ENCODE peak calls at places on chromosomes 3 and 15, in five cellular contexts. M is stimulated activated CD4-positive, alpha-beta T cell treated with anti-CD3 and anti-CD28 coated beads, Interleukin-12 subunit alpha, Interleukin-12 subunit beta, amount 100 ng/mL, for 4 hours; C is AML-193; X is HCT116; J is activated CD4-positive, alpha-beta T cell treated with anti-CD3 and anti-CD28 coated beads for 36 hours. I is an unnamed sample.

GRCh38 chr15:27271258-27271657 is 300.3 kb downstream of the GABRG3 start:
- DNase-seq in M (no peak), C (no peak), X (no peak), J (no peak), I (no peak)

GRCh38 chr3:132222868-132223538 is 94.2 kb upstream of the ACP3 start:
- DNase-seq in M (no peak), C (no peak), X (no peak), J (no peak), I (no peak)

GRCh38 chr3:183967693-183968092 is 50.0 kb downstream of the ABCC5 start:
- DNase-seq in M (no peak), C (no peak), X (no peak), J (no peak), I (no peak)

GRCh38 chr3:36514171-36514570 is 133.9 kb downstream of the STAC start:
- DNase-seq in M (no peak), C (no peak), X (no peak), J (no peak), I (no peak)

GRCh38 chr15:64247535-64247905 is 84.7 kb upstream of the PPIB start:
- DNase-seq in M (no peak), C (no peak), X (no peak), J (no peak), I (no peak)

GRCh38 chr3:28860307-28860706 is 420.6 kb upstream of the RBMS3 start:
- DNase-seq in M (no peak), C (peak), X (no peak), J (no peak), I (no peak)

GRCh38 chr15:66775127-66776105 is 73.4 kb downstream of the SMAD6 start:
- DNase-seq in M (no peak), C (no peak), X (no peak), J (no peak), I (no peak)

GRCh38 chr15:38440353-38441129 is 13.4 kb upstream of the FAM98B start:
- DNase-seq in M (peak), C (peak), X (peak), J (peak), I (no peak)

GRCh38 chr3:61564405-61565059 is 3.2 kb downstream of the PTPRG start:
- DNase-seq in M (no peak), C (no peak), X (no peak), J (peak), I (peak)

GRCh38 chr15:39591141-39591895 is 10.4 kb downstream of the THBS1 start:
- DNase-seq in M (no peak), C (no peak), X (no peak), J (no peak), I (no peak)

GRCh38 chr3:39176025-39176714 is 16.2 kb downstream of the XIRP1 start:
- DNase-seq in M (no peak), C (no peak), X (no peak), J (no peak), I (no peak)

GRCh38 chr3:141487419-141488345 is 855 bp downstream of the RASA2 start:
- DNase-seq in M (peak), C (peak), X (peak), J (peak), I (no peak)

GRCh38 chr15:26365077-26365476 is 407.8 kb downstream of the GABRB3 start:
- DNase-seq in M (no peak), C (no peak), X (no peak), J (no peak), I (no peak)

GRCh38 chr3:6526321-6526720 is 334.6 kb upstream of the GRM7 start:
- DNase-seq in M (no peak), C (no peak), X (peak), J (no peak), I (no peak)

GRCh38 chr15:72474466-72474911 is 359 bp downstream of the ARIH1 start:
- DNase-seq in M (no peak), C (no peak), X (no peak), J (no peak), I (no peak)

GRCh38 chr15:43772624-43773023 is 4.1 kb downstream of the ELL3 start:
- DNase-seq in M (no peak), C (no peak), X (no peak), J (no peak), I (no peak)

GRCh38 chr3:169581633-169582032 is 81.9 kb downstream of the MECOM start:
- DNase-seq in M (no peak), C (no peak), X (no peak), J (no peak), I (no peak)

GRCh38 chr3:149129326-149130123 is at the start of gene HPS3:
- DNase-seq in M (peak), C (peak), X (peak), J (peak), I (peak)

GRCh38 chr3:176633511-176633910 is 563.8 kb downstream of the TBL1XR1 start:
- DNase-seq in M (no peak), C (no peak), X (no peak), J (no peak), I (no peak)

GRCh38 chr3:189121088-189121487 is 50.7 kb upstream of the TPRG1 start:
- DNase-seq in M (no peak), C (peak), X (no peak), J (no peak), I (no peak)

GRCh38 chr3:170738756-170739155 is 131.2 kb downstream of the RPL22L1 start:
- DNase-seq in M (no peak), C (no peak), X (no peak), J (no peak), I (no peak)

GRCh38 chr3:194986208-194987043 is 284.5 kb downstream of the XXYLT1 start:
- DNase-seq in M (no peak), C (peak), X (no peak), J (peak), I (peak)

GRCh38 chr15:27480642-27481041 is 509.7 kb downstream of the GABRG3 start:
- DNase-seq in M (no peak), C (no peak), X (no peak), J (no peak), I (no peak)

GRCh38 chr15:89017370-89018066 is 70.7 kb upstream of the ABHD2 start:
- DNase-seq in M (peak), C (peak), X (peak), J (peak), I (peak)

I was measured in osteocyte.